ENCODE peak calls at places on chromosomes 4 and X, in seven cellular contexts. One of them, this sample, is unnamed. For H3K4me1, the result is how much of the 10 kb centered on the place peaks cover.

GRCh38 chrX:129777218-129777768 is 2.5 kb upstream of the SASH3 start:
- DNase-seq in adrenal gland: peak
- DNase-seq in body of pancreas: peak
- DNase-seq in GM23338: no peak
- DNase-seq in aorta: no peak
- DNase-seq in OCI-LY7: peak
- DNase-seq in heart right ventricle: peak
- DNase-seq in this sample: peak

GRCh38 chrX:32443841-32444240 is 767.5 kb downstream of the DMD start:
- DNase-seq in adrenal gland: no peak
- DNase-seq in body of pancreas: no peak
- DNase-seq in GM23338: no peak
- DNase-seq in aorta: no peak
- DNase-seq in OCI-LY7: peak
- DNase-seq in heart right ventricle: no peak
- DNase-seq in this sample: no peak

GRCh38 chr4:170111100-170111499 is 21.3 kb upstream of the AADAT start:
- DNase-seq in adrenal gland: no peak
- DNase-seq in body of pancreas: no peak
- DNase-seq in GM23338: no peak
- DNase-seq in aorta: no peak
- DNase-seq in OCI-LY7: no peak
- DNase-seq in heart right ventricle: no peak
- DNase-seq in this sample: no peak

GRCh38 chr4:4323705-4324534 is 33.9 kb downstream of the ZBTB49 start:
- DNase-seq in adrenal gland: no peak
- DNase-seq in body of pancreas: no peak
- DNase-seq in GM23338: peak
- DNase-seq in aorta: peak
- DNase-seq in OCI-LY7: no peak
- DNase-seq in heart right ventricle: no peak
- DNase-seq in this sample: no peak

GRCh38 chr4:27366424-27366823 is 505.8 kb downstream of the STIM2 start:
- DNase-seq in adrenal gland: no peak
- DNase-seq in body of pancreas: no peak
- DNase-seq in GM23338: no peak
- DNase-seq in aorta: no peak
- DNase-seq in OCI-LY7: no peak
- DNase-seq in heart right ventricle: no peak
- DNase-seq in this sample: no peak

GRCh38 chr4:92304073-92304472 is 307 bp downstream of the GRID2 start:
- DNase-seq in adrenal gland: no peak
- DNase-seq in body of pancreas: no peak
- DNase-seq in GM23338: peak
- DNase-seq in aorta: no peak
- DNase-seq in OCI-LY7: no peak
- DNase-seq in heart right ventricle: no peak
- DNase-seq in this sample: no peak

GRCh38 chr4:53055274-53055673 is 193.2 kb downstream of the RASL11B start:
- DNase-seq in adrenal gland: peak
- DNase-seq in body of pancreas: no peak
- DNase-seq in GM23338: no peak
- DNase-seq in aorta: no peak
- DNase-seq in OCI-LY7: no peak
- DNase-seq in heart right ventricle: no peak
- DNase-seq in this sample: no peak

GRCh38 chr4:6199344-6199921 is 916 bp downstream of the JAKMIP1 start:
- DNase-seq in adrenal gland: no peak
- DNase-seq in body of pancreas: no peak
- DNase-seq in GM23338: peak
- DNase-seq in aorta: no peak
- DNase-seq in OCI-LY7: no peak
- DNase-seq in heart right ventricle: no peak
- DNase-seq in this sample: peak

GRCh38 chr4:88938138-88938537 is 118.8 kb downstream of the FAM13A start:
- DNase-seq in adrenal gland: no peak
- DNase-seq in body of pancreas: no peak
- DNase-seq in GM23338: peak
- DNase-seq in aorta: no peak
- DNase-seq in OCI-LY7: no peak
- DNase-seq in heart right ventricle: no peak
- DNase-seq in this sample: no peak

GRCh38 chr4:184450045-184450444 is 24.3 kb downstream of the IRF2 start:
- DNase-seq in adrenal gland: no peak
- DNase-seq in body of pancreas: no peak
- DNase-seq in GM23338: no peak
- DNase-seq in aorta: no peak
- DNase-seq in OCI-LY7: no peak
- DNase-seq in heart right ventricle: no peak
- DNase-seq in this sample: no peak

GRCh38 chr4:77047037-77047436 is 28.8 kb downstream of the CCNI start:
- DNase-seq in adrenal gland: no peak
- DNase-seq in body of pancreas: no peak
- DNase-seq in GM23338: peak
- DNase-seq in aorta: no peak
- DNase-seq in OCI-LY7: peak
- DNase-seq in heart right ventricle: no peak
- DNase-seq in this sample: no peak

GRCh38 chr4:41620594-41621256 is 82.8 kb downstream of the LIMCH1 start:
- DNase-seq in adrenal gland: peak
- DNase-seq in body of pancreas: no peak
- DNase-seq in GM23338: peak
- DNase-seq in aorta: peak
- DNase-seq in OCI-LY7: no peak
- DNase-seq in heart right ventricle: no peak
- DNase-seq in this sample: no peak

GRCh38 chr4:186723207-186724047 is at the start of gene FAT1:
- DNase-seq in adrenal gland: peak
- DNase-seq in body of pancreas: peak
- DNase-seq in GM23338: peak
- DNase-seq in aorta: peak
- DNase-seq in OCI-LY7: no peak
- DNase-seq in heart right ventricle: peak
- DNase-seq in this sample: no peak

GRCh38 chr4:140635606-140636005 is 66.8 kb upstream of the UCP1 start:
- DNase-seq in adrenal gland: no peak
- DNase-seq in body of pancreas: peak
- DNase-seq in GM23338: peak
- DNase-seq in aorta: no peak
- DNase-seq in OCI-LY7: no peak
- DNase-seq in heart right ventricle: no peak
- DNase-seq in this sample: no peak

GRCh38 chr4:3213661-3214250 is 35.2 kb upstream of the MSANTD1 start:
- DNase-seq in adrenal gland: no peak
- DNase-seq in body of pancreas: no peak
- DNase-seq in GM23338: no peak
- DNase-seq in aorta: peak
- DNase-seq in OCI-LY7: no peak
- DNase-seq in heart right ventricle: no peak
- DNase-seq in this sample: no peak

GRCh38 chr4:152283806-152284470 is 252.0 kb downstream of the FBXW7 start:
- DNase-seq in adrenal gland: no peak
- DNase-seq in body of pancreas: no peak
- DNase-seq in GM23338: peak
- DNase-seq in aorta: no peak
- DNase-seq in OCI-LY7: no peak
- DNase-seq in heart right ventricle: no peak
- DNase-seq in this sample: no peak

GRCh38 chr4:26022346-26022891 is 108.4 kb downstream of the SMIM20 start:
- DNase-seq in adrenal gland: no peak
- DNase-seq in body of pancreas: peak
- DNase-seq in GM23338: no peak
- DNase-seq in aorta: no peak
- DNase-seq in OCI-LY7: no peak
- DNase-seq in heart right ventricle: no peak
- DNase-seq in this sample: no peak

GRCh38 chr4:13542577-13543042 is 1.7 kb downstream of the NKX3-2 start:
- DNase-seq in adrenal gland: no peak
- DNase-seq in body of pancreas: no peak
- DNase-seq in GM23338: no peak
- DNase-seq in aorta: no peak
- DNase-seq in OCI-LY7: no peak
- DNase-seq in heart right ventricle: no peak
- DNase-seq in this sample: no peak

GRCh38 chrX:71053217-71053621 is 14.9 kb downstream of the SNX12 start:
- DNase-seq in adrenal gland: peak
- DNase-seq in body of pancreas: peak
- DNase-seq in GM23338: peak
- DNase-seq in aorta: no peak
- DNase-seq in OCI-LY7: no peak
- DNase-seq in heart right ventricle: peak
- DNase-seq in this sample: no peak
- H3K4me3 ChIP-seq in adrenal gland: no peak
- H3K4me3 ChIP-seq in body of pancreas: no peak
- H3K4me3 ChIP-seq in GM23338: peak
- H3K4me3 ChIP-seq in aorta: no peak
- H3K4me3 ChIP-seq in OCI-LY7: no peak
- H3K4me3 ChIP-seq in heart right ventricle: no peak
- H3K4me3 ChIP-seq in this sample: no peak

DNA sequence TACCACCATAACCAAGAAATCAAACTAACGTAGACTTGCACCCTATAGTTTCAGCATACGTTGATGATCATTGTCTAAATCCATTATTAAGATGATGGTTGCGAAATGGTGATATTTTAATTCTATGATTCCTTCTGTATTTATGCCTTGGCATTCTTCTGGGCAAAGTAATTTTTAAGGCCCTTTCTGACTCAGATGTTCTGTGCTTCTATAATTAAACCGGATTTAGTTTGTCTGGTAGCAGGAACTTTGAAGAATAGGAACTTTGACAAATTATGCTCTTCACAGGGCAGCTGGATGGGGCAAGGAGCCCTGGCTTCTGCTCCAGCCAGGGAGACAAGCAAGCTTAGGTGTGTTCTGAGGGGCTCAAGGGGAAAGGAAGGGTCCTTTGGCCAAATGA is 23.8 kb upstream of the PLAC1 start:
- DNase-seq in adrenal gland: no peak
- DNase-seq in body of pancreas: no peak
- DNase-seq in GM23338: no peak
- DNase-seq in aorta: no peak
- DNase-seq in OCI-LY7: no peak
- DNase-seq in heart right ventricle: no peak
- DNase-seq in this sample: no peak
- H3K27ac ChIP-seq in adrenal gland: no peak
- H3K27ac ChIP-seq in body of pancreas: no peak
- H3K27ac ChIP-seq in GM23338: no peak
- H3K27ac ChIP-seq in aorta: no peak
- H3K27ac ChIP-seq in OCI-LY7: no peak
- H3K27ac ChIP-seq in heart right ventricle: no peak
- H3K27ac ChIP-seq in this sample: no peak

GRCh38 chr4:123408471-123409084 is 12.0 kb downstream of the SPRY1 start:
- DNase-seq in adrenal gland: no peak
- DNase-seq in body of pancreas: no peak
- DNase-seq in GM23338: peak
- DNase-seq in aorta: no peak
- DNase-seq in OCI-LY7: no peak
- DNase-seq in heart right ventricle: no peak
- DNase-seq in this sample: no peak

GRCh38 chr4:123403205-123403604 is 6.6 kb downstream of the SPRY1 start:
- DNase-seq in adrenal gland: no peak
- DNase-seq in body of pancreas: no peak
- DNase-seq in GM23338: no peak
- DNase-seq in aorta: no peak
- DNase-seq in OCI-LY7: no peak
- DNase-seq in heart right ventricle: no peak
- DNase-seq in this sample: no peak

GRCh38 chr4:123409301-123409700 is 12.7 kb downstream of the SPRY1 start:
- DNase-seq in adrenal gland: no peak
- DNase-seq in body of pancreas: no peak
- DNase-seq in GM23338: no peak
- DNase-seq in aorta: no peak
- DNase-seq in OCI-LY7: no peak
- DNase-seq in heart right ventricle: no peak
- DNase-seq in this sample: no peak

GRCh38 chr4:123405212-123405856 is 8.7 kb downstream of the SPRY1 start:
- DNase-seq in adrenal gland: no peak
- DNase-seq in body of pancreas: no peak
- DNase-seq in GM23338: no peak
- DNase-seq in aorta: no peak
- DNase-seq in OCI-LY7: no peak
- DNase-seq in heart right ventricle: no peak
- DNase-seq in this sample: no peak

GRCh38 chr4:123406862-123407261 is 10.3 kb downstream of the SPRY1 start:
- DNase-seq in adrenal gland: no peak
- DNase-seq in body of pancreas: no peak
- DNase-seq in GM23338: no peak
- DNase-seq in aorta: no peak
- DNase-seq in OCI-LY7: no peak
- DNase-seq in heart right ventricle: no peak
- DNase-seq in this sample: no peak
- H3K4me1 ChIP-seq in adrenal gland: under half
- H3K4me1 ChIP-seq in body of pancreas: under half
- H3K4me1 ChIP-seq in GM23338: under half
- H3K4me1 ChIP-seq in aorta: under half
- H3K4me1 ChIP-seq in OCI-LY7: under half
- H3K4me1 ChIP-seq in heart right ventricle: under half
- H3K4me1 ChIP-seq in this sample: under half

DNA sequence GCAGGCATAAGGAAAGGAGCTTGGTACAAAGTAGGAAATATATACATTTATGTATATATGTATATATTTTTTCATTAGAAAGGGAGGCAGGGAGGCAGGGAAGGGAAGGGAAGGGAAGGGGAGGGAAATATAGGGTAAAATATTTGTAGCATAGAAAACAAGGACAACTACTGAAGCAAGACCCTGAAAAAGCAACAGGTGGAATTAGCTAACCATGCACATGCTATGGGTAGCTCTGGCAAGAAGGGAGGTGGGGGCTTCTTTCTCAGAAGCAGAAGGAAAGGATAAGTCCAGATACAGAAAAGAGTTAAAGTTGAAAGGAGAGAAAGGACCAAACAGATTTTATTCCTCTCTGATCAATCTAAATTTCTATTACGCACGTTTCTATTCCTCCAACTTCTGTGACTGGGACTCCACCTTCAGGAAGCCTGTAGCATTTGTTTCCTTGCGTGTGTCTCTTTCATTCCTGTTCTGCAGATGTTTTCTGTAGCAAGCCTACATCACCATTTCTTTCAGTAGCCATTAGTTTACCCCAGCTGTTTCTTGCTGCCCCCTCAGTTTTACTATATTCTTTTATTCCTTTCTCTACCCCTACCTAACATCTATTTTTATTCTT is 82.9 kb downstream of the OR13H1 start:
- DNase-seq in adrenal gland: no peak
- DNase-seq in body of pancreas: no peak
- DNase-seq in GM23338: peak
- DNase-seq in aorta: no peak
- DNase-seq in OCI-LY7: no peak
- DNase-seq in heart right ventricle: no peak
- DNase-seq in this sample: no peak
- H3K4me3 ChIP-seq in adrenal gland: no peak
- H3K4me3 ChIP-seq in body of pancreas: no peak
- H3K4me3 ChIP-seq in GM23338: no peak
- H3K4me3 ChIP-seq in aorta: no peak
- H3K4me3 ChIP-seq in OCI-LY7: no peak
- H3K4me3 ChIP-seq in heart right ventricle: no peak
- H3K4me3 ChIP-seq in this sample: no peak

GRCh38 chrX:135003876-135004623 is 13.3 kb downstream of the SMIM10 start:
- DNase-seq in adrenal gland: peak
- DNase-seq in body of pancreas: peak
- DNase-seq in GM23338: peak
- DNase-seq in aorta: peak
- DNase-seq in OCI-LY7: peak
- DNase-seq in heart right ventricle: peak
- DNase-seq in this sample: peak
- H3K27ac ChIP-seq in adrenal gland: peak
- H3K27ac ChIP-seq in body of pancreas: no peak
- H3K27ac ChIP-seq in GM23338: peak
- H3K27ac ChIP-seq in aorta: no peak
- H3K27ac ChIP-seq in OCI-LY7: no peak
- H3K27ac ChIP-seq in heart right ventricle: no peak
- H3K27ac ChIP-seq in this sample: no peak

This sample was measured in CD4-positive, CD25-positive, alpha-beta regulatory T cell.